ENCODE peak calls at places on chromosomes 2 and 18, in five cellular contexts. One of them, this sample, is unnamed.

GRCh38 chr2:112821142-112821541 is 15.4 kb downstream of the IL1B start:
- DNase-seq in CD8-positive, alpha-beta T cell: no peak
- DNase-seq in astrocyte: no peak
- DNase-seq in heart left ventricle: no peak
- DNase-seq in skeletal muscle cell: no peak
- DNase-seq in this sample: no peak

GRCh38 chr2:201108341-201108740 is 7.6 kb upstream of the CFLAR start:
- DNase-seq in CD8-positive, alpha-beta T cell: no peak
- DNase-seq in astrocyte: no peak
- DNase-seq in heart left ventricle: no peak
- DNase-seq in skeletal muscle cell: no peak
- DNase-seq in this sample: no peak

GRCh38 chr2:240452471-240453256 is 17.2 kb downstream of the GPC1 start:
- DNase-seq in CD8-positive, alpha-beta T cell: no peak
- DNase-seq in astrocyte: no peak
- DNase-seq in heart left ventricle: peak
- DNase-seq in skeletal muscle cell: no peak
- DNase-seq in this sample: peak

GRCh38 chr2:70123051-70123828 is 36.0 kb downstream of the PCBP1 start:
- DNase-seq in CD8-positive, alpha-beta T cell: no peak
- DNase-seq in astrocyte: peak
- DNase-seq in heart left ventricle: peak
- DNase-seq in skeletal muscle cell: no peak
- DNase-seq in this sample: peak

GRCh38 chr2:23430263-23430662 is 45.3 kb downstream of the KLHL29 start:
- DNase-seq in CD8-positive, alpha-beta T cell: no peak
- DNase-seq in astrocyte: peak
- DNase-seq in heart left ventricle: no peak
- DNase-seq in skeletal muscle cell: peak
- DNase-seq in this sample: no peak

GRCh38 chr18:73408434-73408833 is 540.6 kb upstream of the NETO1 start:
- DNase-seq in CD8-positive, alpha-beta T cell: no peak
- DNase-seq in astrocyte: peak
- DNase-seq in heart left ventricle: no peak
- DNase-seq in skeletal muscle cell: no peak
- DNase-seq in this sample: no peak

GRCh38 chr2:40155728-40156127 is 296.2 kb downstream of the SLC8A1 start:
- DNase-seq in CD8-positive, alpha-beta T cell: no peak
- DNase-seq in astrocyte: no peak
- DNase-seq in heart left ventricle: no peak
- DNase-seq in skeletal muscle cell: no peak
- DNase-seq in this sample: no peak

GRCh38 chr2:179341152-179341866 is 76.7 kb upstream of the SESTD1 start:
- DNase-seq in CD8-positive, alpha-beta T cell: no peak
- DNase-seq in astrocyte: no peak
- DNase-seq in heart left ventricle: no peak
- DNase-seq in skeletal muscle cell: no peak
- DNase-seq in this sample: no peak

GRCh38 chr2:135742307-135742838 is 718 bp downstream of the UBXN4 start:
- DNase-seq in CD8-positive, alpha-beta T cell: peak
- DNase-seq in astrocyte: peak
- DNase-seq in heart left ventricle: peak
- DNase-seq in skeletal muscle cell: no peak
- DNase-seq in this sample: peak

GRCh38 chr2:96792772-96793749 is 23.0 kb upstream of the CNNM3 start:
- DNase-seq in CD8-positive, alpha-beta T cell: no peak
- DNase-seq in astrocyte: no peak
- DNase-seq in heart left ventricle: no peak
- DNase-seq in skeletal muscle cell: no peak
- DNase-seq in this sample: no peak

GRCh38 chr2:64975232-64975791 is 13.9 kb upstream of the SLC1A4 start:
- DNase-seq in CD8-positive, alpha-beta T cell: no peak
- DNase-seq in astrocyte: peak
- DNase-seq in heart left ventricle: peak
- DNase-seq in skeletal muscle cell: no peak
- DNase-seq in this sample: no peak

GRCh38 chr2:207235621-207236020 is 69.9 kb upstream of the KLF7 start:
- DNase-seq in CD8-positive, alpha-beta T cell: no peak
- DNase-seq in astrocyte: peak
- DNase-seq in heart left ventricle: no peak
- DNase-seq in skeletal muscle cell: no peak
- DNase-seq in this sample: no peak
- H3K4me3 ChIP-seq in CD8-positive, alpha-beta T cell: no peak
- H3K4me3 ChIP-seq in astrocyte: no peak
- H3K4me3 ChIP-seq in heart left ventricle: no peak
- H3K4me3 ChIP-seq in skeletal muscle cell: no peak
- H3K4me3 ChIP-seq in this sample: no peak

GRCh38 chr18:75454022-75454795 is 26.7 kb upstream of the SMIM21 start:
- DNase-seq in CD8-positive, alpha-beta T cell: no peak
- DNase-seq in astrocyte: no peak
- DNase-seq in heart left ventricle: no peak
- DNase-seq in skeletal muscle cell: no peak
- DNase-seq in this sample: no peak

GRCh38 chr18:75456277-75456676 is 28.8 kb upstream of the SMIM21 start:
- DNase-seq in CD8-positive, alpha-beta T cell: no peak
- DNase-seq in astrocyte: no peak
- DNase-seq in heart left ventricle: no peak
- DNase-seq in skeletal muscle cell: no peak
- DNase-seq in this sample: no peak

DNA sequence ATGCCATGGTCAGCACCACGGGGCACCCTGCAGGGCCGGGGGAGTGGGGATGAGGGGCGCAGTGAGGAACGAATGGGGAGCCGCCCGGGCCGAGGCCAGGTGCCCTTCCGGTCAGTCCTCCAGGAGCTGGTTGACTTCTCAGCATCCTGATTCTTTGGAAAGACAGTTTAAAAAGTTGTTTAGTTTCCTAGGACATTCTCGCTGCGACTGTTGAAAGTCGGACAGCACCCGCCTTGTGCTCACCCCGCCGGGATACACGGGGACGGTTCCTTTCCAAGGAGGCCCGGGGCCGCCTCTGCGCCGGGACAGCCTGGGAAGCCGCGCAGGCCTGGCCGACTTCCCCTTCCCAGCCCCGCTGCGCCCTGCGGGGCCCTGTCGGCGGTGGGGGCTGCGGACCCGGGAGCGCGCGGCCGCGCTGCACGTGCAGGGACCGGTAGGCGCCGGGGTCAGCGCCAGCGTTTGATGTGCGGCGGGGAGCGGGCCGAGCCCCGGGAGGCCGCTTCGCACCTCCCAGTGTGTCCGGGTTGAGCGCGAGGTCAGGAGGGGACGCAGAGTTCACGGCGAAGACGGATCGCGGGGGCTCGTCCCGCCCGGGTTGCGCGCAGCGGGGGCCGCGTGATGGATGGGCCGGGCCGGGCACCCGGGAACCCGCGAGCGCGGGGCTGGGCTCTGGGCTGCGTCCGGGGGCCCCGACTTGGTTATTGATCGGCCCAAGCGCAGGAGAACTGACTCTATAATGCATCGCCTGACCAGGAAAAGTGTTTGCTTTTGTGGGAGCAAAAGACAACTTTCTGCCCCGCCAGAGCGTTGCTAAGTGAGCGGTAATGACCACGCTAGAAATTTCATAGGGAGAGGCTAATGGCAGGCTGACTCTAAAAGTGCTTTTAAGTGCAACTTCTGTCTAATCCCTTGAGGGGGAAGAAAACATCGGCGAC is 28.0 kb upstream of the SMIM21 start:
- DNase-seq in CD8-positive, alpha-beta T cell: no peak
- DNase-seq in astrocyte: peak
- DNase-seq in heart left ventricle: no peak
- DNase-seq in skeletal muscle cell: no peak
- DNase-seq in this sample: no peak
- H3K4me3 ChIP-seq in CD8-positive, alpha-beta T cell: peak
- H3K4me3 ChIP-seq in astrocyte: peak
- H3K4me3 ChIP-seq in heart left ventricle: peak
- H3K4me3 ChIP-seq in skeletal muscle cell: peak
- H3K4me3 ChIP-seq in this sample: no peak

GRCh38 chr2:161136696-161137324 is 23.4 kb upstream of the TANK start:
- DNase-seq in CD8-positive, alpha-beta T cell: no peak
- DNase-seq in astrocyte: peak
- DNase-seq in heart left ventricle: peak
- DNase-seq in skeletal muscle cell: no peak
- DNase-seq in this sample: no peak

GRCh38 chr2:161141033-161141432 is 19.2 kb upstream of the TANK start:
- DNase-seq in CD8-positive, alpha-beta T cell: no peak
- DNase-seq in astrocyte: no peak
- DNase-seq in heart left ventricle: no peak
- DNase-seq in skeletal muscle cell: no peak
- DNase-seq in this sample: no peak

GRCh38 chr2:161136194-161136593 is 24.0 kb upstream of the TANK start:
- DNase-seq in CD8-positive, alpha-beta T cell: no peak
- DNase-seq in astrocyte: no peak
- DNase-seq in heart left ventricle: no peak
- DNase-seq in skeletal muscle cell: no peak
- DNase-seq in this sample: no peak

GRCh38 chr2:161138429-161138828 is 21.8 kb upstream of the TANK start:
- DNase-seq in CD8-positive, alpha-beta T cell: no peak
- DNase-seq in astrocyte: no peak
- DNase-seq in heart left ventricle: no peak
- DNase-seq in skeletal muscle cell: no peak
- DNase-seq in this sample: no peak

DNA sequence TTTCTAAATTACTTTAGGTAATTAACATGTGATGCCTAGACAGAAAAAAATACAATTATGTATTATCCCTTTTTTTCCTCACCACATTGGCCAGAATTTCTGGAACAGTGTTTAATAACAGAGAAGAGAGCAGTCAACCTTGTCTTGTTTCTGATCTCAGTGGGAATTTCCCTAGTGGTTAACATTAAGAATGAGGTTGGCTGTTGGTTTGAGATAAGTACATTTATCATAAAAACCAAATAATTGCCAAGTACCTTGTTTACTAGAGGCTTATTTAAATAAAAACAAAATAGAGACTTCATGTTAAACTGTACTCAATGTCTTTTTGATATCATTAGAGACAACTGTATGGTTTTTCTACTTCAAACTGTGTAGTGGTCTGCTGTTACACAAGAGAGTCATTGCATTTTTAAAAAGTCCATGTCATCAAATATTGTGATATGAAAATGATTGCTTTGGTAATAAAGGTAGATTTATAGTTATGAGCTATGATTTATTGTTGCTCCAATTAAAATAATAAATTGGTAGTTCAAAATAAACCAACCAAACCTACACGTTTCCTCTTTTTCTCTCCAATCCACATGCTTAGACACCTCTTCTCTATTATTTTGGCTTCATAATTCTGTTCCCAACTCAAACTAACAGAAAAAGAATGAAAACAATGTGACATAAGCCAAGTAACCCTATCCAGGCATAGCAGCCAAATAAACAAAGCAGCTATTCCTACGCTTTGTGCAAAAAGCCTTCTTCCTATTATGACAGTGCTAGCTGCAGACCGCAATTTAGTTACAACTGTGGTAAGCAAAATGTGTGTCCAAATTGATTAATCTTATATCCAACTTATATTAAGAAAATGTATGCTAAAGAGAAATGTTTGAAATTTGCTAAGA is 20.9 kb upstream of the TANK start:
- DNase-seq in CD8-positive, alpha-beta T cell: no peak
- DNase-seq in astrocyte: peak
- DNase-seq in heart left ventricle: no peak
- DNase-seq in skeletal muscle cell: no peak
- DNase-seq in this sample: no peak
- H3K4me3 ChIP-seq in CD8-positive, alpha-beta T cell: no peak
- H3K4me3 ChIP-seq in astrocyte: no peak
- H3K4me3 ChIP-seq in heart left ventricle: peak
- H3K4me3 ChIP-seq in skeletal muscle cell: no peak
- H3K4me3 ChIP-seq in this sample: no peak

DNA sequence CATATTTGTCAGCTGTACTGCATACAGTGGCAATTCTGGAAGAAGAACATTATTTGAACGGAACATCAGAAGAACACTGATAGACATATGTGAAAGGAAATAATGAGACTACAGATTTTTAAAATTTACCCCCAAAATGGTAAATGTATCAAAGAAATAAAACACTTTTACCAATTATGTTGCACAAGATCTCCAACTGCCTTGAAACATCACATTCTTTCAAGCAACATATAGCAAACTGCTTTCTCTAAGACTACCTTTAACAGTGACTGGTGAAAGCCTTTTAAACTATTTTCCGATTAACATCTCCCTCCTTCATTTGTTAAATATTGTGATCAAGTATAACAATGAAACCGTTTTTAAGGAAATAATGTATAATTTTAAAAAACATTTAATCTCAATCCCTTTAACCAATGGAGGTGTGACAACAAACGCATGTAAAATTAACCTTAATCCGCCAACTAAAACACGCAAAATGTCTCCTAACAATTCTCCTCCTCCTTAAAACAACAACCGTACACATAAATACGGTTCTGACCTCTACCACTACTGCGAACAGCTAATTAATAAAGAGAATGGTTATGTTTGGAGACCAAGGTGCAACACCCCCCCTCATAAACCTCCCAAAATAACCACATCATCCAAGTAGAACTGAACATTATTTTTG is 2.4 kb downstream of the FBXO11 start:
- DNase-seq in CD8-positive, alpha-beta T cell: no peak
- DNase-seq in astrocyte: no peak
- DNase-seq in heart left ventricle: no peak
- DNase-seq in skeletal muscle cell: no peak
- DNase-seq in this sample: no peak
- H3K4me3 ChIP-seq in CD8-positive, alpha-beta T cell: peak
- H3K4me3 ChIP-seq in astrocyte: peak
- H3K4me3 ChIP-seq in heart left ventricle: peak
- H3K4me3 ChIP-seq in skeletal muscle cell: peak
- H3K4me3 ChIP-seq in this sample: peak

DNA sequence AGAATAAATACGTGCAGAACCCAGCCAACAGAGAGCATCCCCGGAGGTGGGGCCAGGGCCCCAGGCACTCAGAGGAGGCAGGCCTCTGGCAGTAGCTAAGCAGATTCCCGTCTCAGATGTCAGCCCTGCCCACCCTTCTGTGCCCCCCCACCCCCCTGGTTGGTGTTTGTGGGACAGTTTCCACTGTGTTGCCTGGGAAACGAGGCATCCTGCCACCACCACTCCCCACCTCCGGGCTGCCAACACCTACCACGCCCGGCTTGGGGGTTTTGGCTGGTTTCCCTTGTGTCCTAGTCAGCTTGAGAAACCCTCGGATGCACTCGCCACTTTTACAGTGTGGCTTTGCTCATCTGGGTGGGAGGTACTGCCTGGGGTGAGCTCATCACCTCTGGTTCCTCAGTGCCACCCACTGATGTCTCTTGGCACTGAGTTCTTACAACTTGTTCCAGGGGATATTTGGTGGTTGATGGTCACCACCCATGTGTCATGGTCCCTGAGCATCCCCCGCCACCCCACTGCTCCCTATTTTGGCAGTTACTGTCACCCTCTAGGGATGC is 72.4 kb upstream of the YWHAQ start:
- DNase-seq in CD8-positive, alpha-beta T cell: peak
- DNase-seq in astrocyte: peak
- DNase-seq in heart left ventricle: no peak
- DNase-seq in skeletal muscle cell: peak
- DNase-seq in this sample: no peak
- H3K4me3 ChIP-seq in CD8-positive, alpha-beta T cell: no peak
- H3K4me3 ChIP-seq in astrocyte: no peak
- H3K4me3 ChIP-seq in heart left ventricle: no peak
- H3K4me3 ChIP-seq in skeletal muscle cell: no peak
- H3K4me3 ChIP-seq in this sample: no peak

GRCh38 chr18:24024425-24024824 is 9.9 kb downstream of the TTC39C start:
- DNase-seq in CD8-positive, alpha-beta T cell: no peak
- DNase-seq in astrocyte: no peak
- DNase-seq in heart left ventricle: no peak
- DNase-seq in skeletal muscle cell: no peak
- DNase-seq in this sample: no peak
- H3K4me3 ChIP-seq in CD8-positive, alpha-beta T cell: no peak
- H3K4me3 ChIP-seq in astrocyte: no peak
- H3K4me3 ChIP-seq in heart left ventricle: no peak
- H3K4me3 ChIP-seq in skeletal muscle cell: no peak
- H3K4me3 ChIP-seq in this sample: no peak

This sample was measured in HAP-1.